ENCODE peak calls at places on chromosomes 13 and 19, in ten cellular contexts. R is psoas muscle; M is aorta; I is tibial nerve; Q is adrenal gland; P is thoracic aorta; Y is IMR-90; H is suprapubic skin; D is CD8-positive, alpha-beta T cell; X is lower lobe of right lung. B is an unnamed sample.
A peak's percentile ranks its signal among the peaks of the same experiment; 100 is the strongest.

GRCh38 chr19:54674021-54674617 is 11.3 kb downstream of the LILRB4 start:
- DNase-seq in R (no peak), M (no peak), I (no peak), Q (no peak), P (no peak), Y (no peak), H (no peak), D (no peak), X (no peak), B (no peak)

GRCh38 chr19:719636-720377 is 11.1 kb downstream of the PALM start:
- DNase-seq in R (peak; percentile 54), M (no peak), I (no peak), Q (peak; percentile 53), P (no peak), Y (no peak), H (no peak), D (no peak), X (no peak), B (peak; percentile 60)

GRCh38 chr13:113584870-113585671 is 518 bp downstream of the TFDP1 start:
- DNase-seq in R (no peak), M (peak; percentile 77), I (no peak), Q (no peak), P (no peak), Y (no peak), H (peak; percentile 75), D (no peak), X (peak; percentile 51), B (peak; percentile 22)

GRCh38 chr13:41029629-41030028 is 10.5 kb upstream of the ELF1 start:
- DNase-seq in R (no peak), M (no peak), I (no peak), Q (no peak), P (no peak), Y (no peak), H (no peak), D (peak; percentile 12), X (no peak), B (no peak)

GRCh38 chr19:3210347-3211017 is 14.0 kb upstream of the CELF5 start:
- DNase-seq in R (peak; percentile 56), M (peak; percentile 85), I (no peak), Q (peak; percentile 43), P (no peak), Y (no peak), H (no peak), D (peak; percentile 70), X (peak; percentile 77), B (peak; percentile 43)

GRCh38 chr19:49442793-49443365 is 1.6 kb upstream of the SLC17A7 start:
- DNase-seq in R (peak; percentile 96), M (peak; percentile 99), I (peak; percentile 97), Q (peak; percentile 95), P (peak; percentile 81), Y (peak; percentile 73), H (peak; percentile 99), D (peak; percentile 53), X (peak; percentile 96), B (peak; percentile 89)

GRCh38 chr13:29969286-29969685 is 118.9 kb upstream of the UBL3 start:
- DNase-seq in R (no peak), M (no peak), I (no peak), Q (no peak), P (no peak), Y (peak; percentile 92), H (no peak), D (no peak), X (no peak), B (no peak)

GRCh38 chr19:13681509-13681908 is 82.8 kb upstream of the MRI1 start:
- DNase-seq in R (no peak), M (no peak), I (no peak), Q (no peak), P (no peak), Y (no peak), H (no peak), D (no peak), X (no peak), B (no peak)

GRCh38 chr13:44271031-44271433 is 102.6 kb upstream of the SERP2 start:
- DNase-seq in R (no peak), M (no peak), I (no peak), Q (peak; percentile 24), P (no peak), Y (peak; percentile 85), H (no peak), D (no peak), X (no peak), B (no peak)

GRCh38 chr13:44142911-44143665 is 230.5 kb upstream of the SERP2 start:
- DNase-seq in R (no peak), M (no peak), I (no peak), Q (no peak), P (no peak), Y (peak; percentile 49), H (no peak), D (no peak), X (no peak), B (no peak)

GRCh38 chr13:33218020-33218419 is 67.5 kb downstream of the STARD13 start:
- DNase-seq in R (no peak), M (no peak), I (no peak), Q (no peak), P (no peak), Y (peak; percentile 71), H (no peak), D (no peak), X (no peak), B (no peak)

GRCh38 chr19:3108775-3109174 is 14.6 kb downstream of the GNA11 start:
- DNase-seq in R (peak; percentile 57), M (no peak), I (no peak), Q (peak; percentile 63), P (no peak), Y (peak; percentile 50), H (no peak), D (peak; percentile 75), X (peak; percentile 78), B (peak; percentile 75)

GRCh38 chr13:30045916-30046704 is 195.7 kb upstream of the UBL3 start:
- DNase-seq in R (no peak), M (no peak), I (no peak), Q (no peak), P (no peak), Y (peak; percentile 88), H (no peak), D (no peak), X (no peak), B (no peak)

GRCh38 chr13:113945857-113946408 is 27.9 kb downstream of the C13orf46 start:
- DNase-seq in R (peak; percentile 5), M (peak; percentile 69), I (no peak), Q (no peak), P (peak; percentile 1), Y (no peak), H (no peak), D (no peak), X (no peak), B (no peak)

GRCh38 chr19:39402417-39403297 is 4.0 kb upstream of the ZFP36 start:
- DNase-seq in R (peak; percentile 97), M (peak; percentile 98), I (peak; percentile 90), Q (peak; percentile 94), P (peak; percentile 91), Y (peak; percentile 93), H (peak; percentile 98), D (peak; percentile 82), X (peak; percentile 96), B (peak; percentile 93)
- H3K4me1 ChIP-seq in R (peaks cover 32% of the 10 kb centered on the region), M (no peaks in the 10 kb centered on the region), I (peaks cover 53% of the 10 kb centered on the region), Q (peaks cover 31% of the 10 kb centered on the region), P (peaks cover 31% of the 10 kb centered on the region), Y (peaks cover 29% of the 10 kb centered on the region), H (peaks cover 80% of the 10 kb centered on the region), D (peaks cover 75% of the 10 kb centered on the region), X (peaks cover 64% of the 10 kb centered on the region), B (peaks cover 43% of the 10 kb centered on the region)

DNA sequence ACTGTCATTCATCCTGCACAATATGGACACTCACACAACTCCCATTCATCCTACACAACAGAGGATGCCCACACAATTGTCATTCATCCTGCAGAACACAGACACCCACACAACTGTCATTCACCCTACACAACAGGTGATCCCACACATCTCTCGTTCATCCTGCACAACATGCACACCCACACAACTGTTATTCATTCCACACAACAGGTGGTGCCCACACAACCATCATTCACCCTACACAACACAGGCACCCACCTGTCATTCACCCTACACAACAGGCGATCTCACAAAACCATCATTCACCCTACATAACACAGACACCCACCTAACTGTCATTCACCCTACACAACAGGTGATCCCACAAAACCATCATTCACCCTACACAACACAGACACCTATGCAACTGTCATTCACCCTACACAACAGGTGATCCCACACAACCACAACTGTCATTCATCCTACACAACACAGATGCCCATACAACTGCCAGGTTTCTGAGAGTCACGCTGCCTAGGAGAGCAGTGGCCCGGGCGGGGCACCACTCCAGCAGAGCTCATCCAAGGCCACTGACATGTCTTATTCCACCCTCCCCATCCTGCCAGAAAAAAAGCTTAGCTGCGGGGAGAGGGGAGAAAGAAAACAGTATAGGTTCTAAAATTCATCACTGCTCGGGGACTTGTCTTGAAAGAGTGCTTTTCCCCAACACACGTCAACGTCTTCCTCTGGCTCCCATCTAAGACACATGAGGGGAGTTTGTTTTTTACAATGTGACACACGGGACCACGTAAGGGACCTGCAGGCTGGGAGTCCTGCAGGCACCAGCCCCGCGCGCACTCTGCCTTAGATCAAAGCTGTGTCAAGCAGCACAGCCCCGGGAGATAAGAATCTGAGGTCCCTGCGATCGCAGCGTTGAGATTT is 44.0 kb downstream of the KLF2 start:
- DNase-seq in R (no peak), M (peak; percentile 61), I (no peak), Q (peak; percentile 65), P (no peak), Y (no peak), H (no peak), D (peak; percentile 86), X (peak; percentile 27), B (no peak)
- H3K27ac ChIP-seq in R (no peak overlapping the region), M (no peak overlapping the region), I (peak overlapping the region; percentile 3), Q (no peak overlapping the region), P (no peak overlapping the region), Y (no peak overlapping the region), H (no peak overlapping the region), D (peak overlapping the region; percentile 95), X (no peak overlapping the region), B (no peak overlapping the region)

GRCh38 chr19:4372630-4373367 is 27.5 kb downstream of the SH3GL1 start:
- DNase-seq in R (peak; percentile 22), M (no peak), I (no peak), Q (peak; percentile 29), P (no peak), Y (no peak), H (no peak), D (no peak), X (no peak), B (no peak)
- H3K4me1 ChIP-seq in R (peaks cover 98% of the 10 kb centered on the region), M (peaks cover 6% of the 10 kb centered on the region), I (peaks cover 100% of the 10 kb centered on the region), Q (peaks cover 93% of the 10 kb centered on the region), P (peaks cover 69% of the 10 kb centered on the region), Y (peaks cover 64% of the 10 kb centered on the region), H (peaks cover 100% of the 10 kb centered on the region), D (peaks cover 52% of the 10 kb centered on the region), X (peaks cover 98% of the 10 kb centered on the region), B (peaks cover 79% of the 10 kb centered on the region)

DNA sequence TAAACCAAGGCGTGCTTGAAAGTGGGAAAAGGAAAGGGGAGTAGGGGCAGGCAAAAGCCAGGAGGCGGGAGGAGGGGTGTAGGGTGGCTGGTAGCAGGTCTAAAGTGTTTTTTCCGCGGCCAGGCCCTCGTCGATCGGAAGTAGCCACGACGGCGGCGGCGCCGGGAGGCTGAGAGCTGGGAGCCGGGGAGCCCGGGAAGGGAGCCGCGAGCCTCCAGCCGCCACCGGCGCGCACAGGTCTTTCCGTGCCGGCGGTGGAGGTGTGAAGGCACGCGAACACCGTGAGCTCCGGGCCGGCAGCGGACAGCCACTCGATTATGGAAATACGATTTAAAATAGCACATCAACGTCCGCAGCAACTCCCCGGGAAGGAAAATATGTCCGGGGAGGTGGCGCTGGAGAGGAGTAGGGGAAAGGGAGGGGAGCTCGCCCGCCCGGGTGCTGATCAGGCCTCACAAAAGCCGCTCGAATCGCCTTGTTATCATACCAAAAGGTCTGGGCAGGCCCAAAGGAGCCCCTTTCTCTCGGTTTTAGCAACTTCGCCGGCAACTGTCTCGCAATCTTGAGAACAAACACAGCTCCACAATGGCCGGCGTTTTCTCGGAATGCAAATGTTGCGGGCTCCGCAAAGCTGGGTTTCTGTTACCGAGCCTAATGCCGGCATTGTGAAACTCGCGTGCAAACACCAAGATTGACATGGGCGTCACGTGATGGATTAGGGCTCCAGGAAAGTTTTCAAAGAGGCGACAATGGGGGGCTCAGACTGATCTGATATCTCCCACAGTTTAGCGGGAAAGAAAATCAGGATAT is 2.9 kb upstream of the PCDH8 start:
- DNase-seq in R (peak; percentile 19), M (peak; percentile 79), I (no peak), Q (peak; percentile 16), P (no peak), Y (no peak), H (no peak), D (no peak), X (peak; percentile 50), B (peak; percentile 67)
- H3K27ac ChIP-seq in R (no peak overlapping the region), M (no peak overlapping the region), I (peak overlapping the region; percentile 59), Q (no peak overlapping the region), P (peak overlapping the region; percentile 27), Y (no peak overlapping the region), H (peak overlapping the region; percentile 43), D (no peak overlapping the region), X (peak overlapping the region; percentile 47), B (peak overlapping the region; percentile 20)